ENCODE peak calls at places on chromosome 22, in eight cellular contexts. T is activated CD8-positive, alpha-beta memory T cell treated with anti-CD3 and anti-CD28 coated beads for 4 hours; O is stimulated activated CD8-positive, alpha-beta memory T cell treated with anti-CD3 and anti-CD28 coated beads, Interleukin-12 subunit alpha, Interleukin-12 subunit beta, amount 100 ng/mL, for 1 hour; V is T-cell; Q is LNCaP clone FGC; H is HFF-Myc; B is NCI-H460; E is chondrocyte. R is an unnamed sample.

GRCh38 chr22:49323751-49324415 is 503.8 kb downstream of the BRD1 start:
- DNase-seq in O (no peak), H (no peak), Q (no peak), E (no peak), T (no peak), B (no peak), V (no peak), R (no peak)

GRCh38 chr22:35597692-35598395 is 19.3 kb downstream of the MB start:
- DNase-seq in E (no peak), T (no peak), B (no peak), O (no peak), H (no peak), V (no peak), Q (no peak), R (no peak)

GRCh38 chr22:44729391-44730012 is 22.9 kb upstream of the ARHGAP8 start:
- DNase-seq in Q (no peak), B (no peak), E (no peak), H (peak), O (no peak), T (no peak), V (no peak), R (no peak)

GRCh38 chr22:31086703-31087330 is 5.7 kb downstream of the SMTN start:
- DNase-seq in Q (no peak), H (no peak), E (no peak), T (no peak), O (no peak), B (no peak), V (no peak), R (no peak)

GRCh38 chr22:46747646-46748045 is 9.6 kb upstream of the CERK start:
- DNase-seq in T (no peak), Q (no peak), O (no peak), V (no peak), B (no peak), H (no peak), E (no peak), R (no peak)

GRCh38 chr22:20422271-20422958 is 15.2 kb downstream of the SCARF2 start:
- DNase-seq in V (no peak), E (peak), T (no peak), B (no peak), H (peak), O (no peak), Q (no peak), R (peak)

GRCh38 chr22:42684462-42685195 is 35.4 kb upstream of the CYB5R3 start:
- DNase-seq in T (no peak), V (no peak), O (no peak), H (no peak), E (no peak), Q (no peak), B (no peak), R (no peak)

GRCh38 chr22:36365020-36365411 is 22.8 kb downstream of the MYH9 start:
- DNase-seq in V (peak), T (peak), H (peak), O (peak), E (no peak), Q (no peak), B (peak), R (no peak)

GRCh38 chr22:31846161-31847115 is 92.6 kb downstream of the DEPDC5 start:
- DNase-seq in T (no peak), V (no peak), B (no peak), Q (no peak), O (no peak), E (no peak), H (no peak), R (no peak)

GRCh38 chr22:30314918-30315317 is 11.8 kb downstream of the TBC1D10A start:
- DNase-seq in E (no peak), B (no peak), O (peak), Q (no peak), H (no peak), V (no peak), T (no peak), R (no peak)

GRCh38 chr22:17772249-17772962 is 1.9 kb downstream of the BID start:
- DNase-seq in H (no peak), B (no peak), V (no peak), Q (no peak), O (no peak), T (no peak), E (no peak), R (no peak)

GRCh38 chr22:41469218-41469851 is 418 bp downstream of the ACO2 start:
- DNase-seq in B (no peak), O (no peak), T (peak), H (no peak), E (no peak), V (no peak), Q (no peak), R (no peak)

GRCh38 chr22:23649071-23649501 is 17.0 kb upstream of the DRICH1 start:
- DNase-seq in B (no peak), E (peak), V (no peak), H (no peak), Q (no peak), O (no peak), T (no peak), R (no peak)

GRCh38 chr22:46140989-46141928 is 9.1 kb upstream of the PPARA start:
- DNase-seq in H (no peak), O (no peak), B (no peak), E (no peak), V (no peak), Q (no peak), T (no peak), R (no peak)

GRCh38 chr22:49748514-49748913 is 79.2 kb downstream of the BRD1 start:
- DNase-seq in E (peak), Q (no peak), B (no peak), V (no peak), H (no peak), O (no peak), T (no peak), R (no peak)

GRCh38 chr22:36554101-36554500 is 25.1 kb upstream of the EIF3D start:
- DNase-seq in Q (no peak), O (no peak), T (no peak), B (no peak), H (no peak), E (no peak), V (no peak), R (no peak)

GRCh38 chr22:33539902-33540751 is 380.1 kb downstream of the LARGE1 start:
- DNase-seq in E (no peak), H (no peak), T (no peak), V (no peak), O (no peak), B (no peak), Q (peak), R (no peak)

GRCh38 chr22:21568207-21569075 is 927 bp downstream of the UBE2L3 start:
- DNase-seq in V (no peak), Q (no peak), O (no peak), T (no peak), H (no peak), B (no peak), E (no peak), R (no peak)

GRCh38 chr22:38832005-38832978 is 11.5 kb downstream of the NPTXR start:
- DNase-seq in E (peak), T (no peak), Q (no peak), B (no peak), H (no peak), V (no peak), O (no peak), R (no peak)

GRCh38 chr22:37178350-37179125 is 9.5 kb downstream of the C1QTNF6 start:
- DNase-seq in B (no peak), E (peak), H (no peak), T (no peak), O (no peak), Q (no peak), V (no peak), R (no peak)

GRCh38 chr22:40414306-40414705 is 43.9 kb downstream of the SGSM3 start:
- DNase-seq in O (no peak), V (no peak), T (no peak), Q (no peak), E (no peak), H (no peak), B (no peak), R (no peak)

GRCh38 chr22:24427500-24428164 is at the start of gene ADORA2A:
- DNase-seq in B (no peak), O (peak), E (peak), T (peak), Q (no peak), V (peak), H (no peak), R (no peak)

GRCh38 chr22:23401111-23401909 is 178.8 kb downstream of the IGLL1 start:
- DNase-seq in T (no peak), E (peak), H (peak), O (no peak), Q (no peak), V (no peak), B (no peak), R (no peak)

GRCh38 chr22:46150615-46151423 is 493 bp downstream of the PPARA start:
- DNase-seq in Q (no peak), B (no peak), E (peak), H (no peak), T (peak), V (peak), O (peak), R (no peak)